ENCODE peak calls at places on chromosomes 6 and 20, in five cellular contexts. One of them, this sample, is unnamed.

GRCh38 chr6:67952121-67952520 is 683.0 kb upstream of the ADGRB3 start:
- DNase-seq in HFFc6: no peak
- DNase-seq in ascending aorta: no peak
- DNase-seq in neural crest cell: no peak
- DNase-seq in AG09319: no peak
- DNase-seq in this sample: no peak

GRCh38 chr6:16402501-16402900 is 164.1 kb downstream of the GMPR start:
- DNase-seq in AG09319: no peak
- DNase-seq in HFFc6: no peak
- DNase-seq in neural crest cell: no peak
- DNase-seq in ascending aorta: no peak
- DNase-seq in this sample: no peak

GRCh38 chr20:45779011-45779915 is 12.4 kb downstream of the WFDC3 start:
- DNase-seq in AG09319: peak
- DNase-seq in neural crest cell: no peak
- DNase-seq in ascending aorta: peak
- DNase-seq in HFFc6: peak
- DNase-seq in this sample: peak

GRCh38 chr6:12613819-12614218 is 102.7 kb upstream of the PHACTR1 start:
- DNase-seq in AG09319: no peak
- DNase-seq in neural crest cell: no peak
- DNase-seq in HFFc6: no peak
- DNase-seq in ascending aorta: no peak
- DNase-seq in this sample: no peak

GRCh38 chr6:42224222-42225042 is 6.8 kb upstream of the MRPS10 start:
- DNase-seq in HFFc6: peak
- DNase-seq in AG09319: peak
- DNase-seq in ascending aorta: no peak
- DNase-seq in neural crest cell: no peak
- DNase-seq in this sample: peak

GRCh38 chr6:90982051-90982450 is 395.2 kb upstream of the MAP3K7 start:
- DNase-seq in ascending aorta: no peak
- DNase-seq in HFFc6: no peak
- DNase-seq in AG09319: no peak
- DNase-seq in neural crest cell: no peak
- DNase-seq in this sample: no peak

GRCh38 chr6:98821739-98822405 is 12.5 kb upstream of the POU3F2 start:
- DNase-seq in neural crest cell: no peak
- DNase-seq in HFFc6: no peak
- DNase-seq in AG09319: no peak
- DNase-seq in ascending aorta: no peak
- DNase-seq in this sample: no peak

GRCh38 chr20:44692932-44693476 is 22.2 kb upstream of the CCN5 start:
- DNase-seq in HFFc6: peak
- DNase-seq in neural crest cell: no peak
- DNase-seq in AG09319: peak
- DNase-seq in ascending aorta: peak
- DNase-seq in this sample: peak

GRCh38 chr20:9488063-9488462 is 26.3 kb upstream of the LAMP5 start:
- DNase-seq in ascending aorta: no peak
- DNase-seq in AG09319: no peak
- DNase-seq in HFFc6: no peak
- DNase-seq in neural crest cell: no peak
- DNase-seq in this sample: no peak

GRCh38 chr6:139931746-139932145 is 557.3 kb upstream of the CITED2 start:
- DNase-seq in HFFc6: no peak
- DNase-seq in ascending aorta: no peak
- DNase-seq in AG09319: no peak
- DNase-seq in neural crest cell: no peak
- DNase-seq in this sample: no peak

GRCh38 chr20:22410556-22411130 is 173.7 kb downstream of the FOXA2 start:
- DNase-seq in neural crest cell: no peak
- DNase-seq in HFFc6: no peak
- DNase-seq in AG09319: no peak
- DNase-seq in ascending aorta: no peak
- DNase-seq in this sample: no peak

GRCh38 chr6:32254761-32255211 is 30.9 kb upstream of the NOTCH4 start:
- DNase-seq in HFFc6: no peak
- DNase-seq in AG09319: no peak
- DNase-seq in neural crest cell: no peak
- DNase-seq in ascending aorta: no peak
- DNase-seq in this sample: no peak

GRCh38 chr6:104813552-104813951 is 46.2 kb downstream of the HACE1 start:
- DNase-seq in neural crest cell: no peak
- DNase-seq in HFFc6: no peak
- DNase-seq in ascending aorta: no peak
- DNase-seq in AG09319: no peak
- DNase-seq in this sample: no peak

GRCh38 chr20:33531047-33531877 is 41.4 kb downstream of the CBFA2T2 start:
- DNase-seq in AG09319: peak
- DNase-seq in HFFc6: no peak
- DNase-seq in ascending aorta: no peak
- DNase-seq in neural crest cell: no peak
- DNase-seq in this sample: no peak

GRCh38 chr20:9374068-9374467 is 140.3 kb upstream of the LAMP5 start:
- DNase-seq in HFFc6: no peak
- DNase-seq in AG09319: no peak
- DNase-seq in ascending aorta: no peak
- DNase-seq in neural crest cell: no peak
- DNase-seq in this sample: no peak

GRCh38 chr20:60224914-60225313 is 266.7 kb downstream of the CDH26 start:
- DNase-seq in ascending aorta: no peak
- DNase-seq in HFFc6: no peak
- DNase-seq in AG09319: no peak
- DNase-seq in neural crest cell: peak
- DNase-seq in this sample: no peak

GRCh38 chr6:65638047-65638831 is 68.8 kb downstream of the EYS start:
- DNase-seq in ascending aorta: no peak
- DNase-seq in AG09319: no peak
- DNase-seq in neural crest cell: peak
- DNase-seq in HFFc6: no peak
- DNase-seq in this sample: no peak
- TF ChIP-seq CTCF in ascending aorta: no peak
- TF ChIP-seq CTCF in AG09319: no peak
- TF ChIP-seq CTCF in neural crest cell: peak
- TF ChIP-seq CTCF in HFFc6: no peak
- TF ChIP-seq CTCF in this sample: peak

DNA sequence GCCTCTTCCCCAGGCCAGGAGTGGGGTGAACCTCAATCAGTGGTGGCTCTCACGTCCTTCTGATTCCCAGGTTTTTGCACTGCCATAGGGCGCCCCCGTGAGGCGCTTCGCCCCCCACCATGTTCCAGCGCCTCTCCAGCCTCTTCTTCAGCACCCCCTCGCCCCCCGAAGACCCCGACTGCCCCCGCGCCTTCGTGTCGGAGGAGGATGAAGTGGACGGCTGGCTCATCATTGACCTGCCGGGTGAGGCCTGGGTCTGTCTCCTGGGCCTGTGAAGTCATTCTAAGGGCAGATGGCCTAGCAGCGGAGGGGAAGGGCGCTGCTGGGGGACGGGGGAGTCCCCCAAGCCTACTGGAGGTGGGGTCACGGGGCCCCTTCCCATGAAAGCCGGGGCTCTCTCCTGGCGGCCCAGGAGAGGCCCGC is 4.5 kb downstream of the TP53INP2 start:
- DNase-seq in ascending aorta: no peak
- DNase-seq in neural crest cell: peak
- DNase-seq in AG09319: no peak
- DNase-seq in HFFc6: peak
- DNase-seq in this sample: no peak
- TF ChIP-seq CTCF in ascending aorta: no peak
- TF ChIP-seq CTCF in neural crest cell: peak
- TF ChIP-seq CTCF in AG09319: peak
- TF ChIP-seq CTCF in HFFc6: peak
- TF ChIP-seq CTCF in this sample: peak

DNA sequence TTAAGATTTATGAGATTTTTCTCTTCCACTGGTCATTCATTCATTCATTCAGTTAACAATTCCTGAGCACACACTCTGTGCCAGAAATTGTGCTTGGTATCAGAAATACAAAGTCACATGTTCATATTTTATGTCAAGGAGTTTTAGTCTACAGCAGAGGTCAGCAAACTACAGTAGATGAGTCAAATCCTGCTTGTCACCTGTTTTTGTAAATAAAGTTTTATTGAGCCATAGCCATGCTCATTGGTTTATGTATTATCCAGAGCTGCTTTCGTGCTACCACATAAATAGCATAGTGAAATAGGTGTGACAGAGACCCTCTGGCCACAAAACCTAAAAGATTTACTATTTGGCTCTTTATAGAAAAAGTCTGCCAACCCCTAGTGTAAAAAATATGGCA is 46.8 kb downstream of the THEMIS start:
- DNase-seq in ascending aorta: no peak
- DNase-seq in HFFc6: no peak
- DNase-seq in AG09319: no peak
- DNase-seq in neural crest cell: no peak
- DNase-seq in this sample: no peak
- TF ChIP-seq CTCF in ascending aorta: no peak
- TF ChIP-seq CTCF in HFFc6: no peak
- TF ChIP-seq CTCF in AG09319: no peak
- TF ChIP-seq CTCF in neural crest cell: no peak
- TF ChIP-seq CTCF in this sample: no peak

GRCh38 chr20:62762801-62763368 is 33.4 kb upstream of the MRGBP start:
- DNase-seq in AG09319: no peak
- DNase-seq in neural crest cell: no peak
- DNase-seq in ascending aorta: no peak
- DNase-seq in HFFc6: no peak
- DNase-seq in this sample: no peak
- TF ChIP-seq CTCF in AG09319: no peak
- TF ChIP-seq CTCF in neural crest cell: no peak
- TF ChIP-seq CTCF in ascending aorta: no peak
- TF ChIP-seq CTCF in HFFc6: no peak
- TF ChIP-seq CTCF in this sample: no peak

This sample was measured in epithelial cell of proximal tubule.